ENCODE peak calls at places on chromosomes 4 and X, in ten cellular contexts. D, K, R, E, S, O, G, M, Z and W are unnamed samples. For H3K27me3, the result is how much of the 10 kb centered on the place peaks cover.

GRCh38 chrX:115053223-115053622 is 35.8 kb upstream of the IL13RA2 start:
- DNase-seq in M (no peak), E (no peak), R (no peak), K (no peak), G (no peak), D (no peak), Z (no peak), S (no peak), O (no peak), W (no peak)

GRCh38 chrX:3262906-3263305 is 83.5 kb downstream of the MXRA5 start:
- DNase-seq in Z (no peak), G (peak), O (peak), E (peak), R (no peak), D (peak), S (no peak), K (no peak), M (no peak), W (no peak)

GRCh38 chr4:3684546-3684945 is 81.6 kb upstream of the ADRA2C start:
- DNase-seq in M (no peak), D (no peak), S (no peak), E (no peak), O (no peak), K (no peak), G (no peak), Z (no peak), R (peak), W (no peak)

GRCh38 chr4:55530167-55530566 is 16.5 kb downstream of the CLOCK start:
- DNase-seq in E (no peak), K (no peak), R (no peak), Z (no peak), D (no peak), O (no peak), S (no peak), G (no peak), M (no peak), W (no peak)

GRCh38 chrX:37785569-37785968 is 5.7 kb downstream of the CYBB start:
- DNase-seq in Z (no peak), M (no peak), G (no peak), K (no peak), O (peak), R (no peak), S (no peak), D (no peak), E (peak), W (no peak)

GRCh38 chrX:129726307-129727111 is 12.3 kb upstream of the XPNPEP2 start:
- DNase-seq in Z (peak), E (peak), M (no peak), D (peak), G (peak), O (peak), K (peak), R (no peak), S (peak), W (peak)

GRCh38 chr4:2733001-2733843 is 22.9 kb downstream of the TNIP2 start:
- DNase-seq in D (no peak), Z (peak), G (no peak), M (no peak), E (no peak), K (no peak), O (no peak), S (no peak), R (no peak), W (no peak)

GRCh38 chrX:131837325-131837724 is 185.8 kb upstream of the STK26 start:
- DNase-seq in M (no peak), G (no peak), R (no peak), S (no peak), D (no peak), O (peak), E (peak), K (no peak), Z (no peak), W (no peak)

GRCh38 chrX:69029696-69030245 is 135.5 kb downstream of the PJA1 start:
- DNase-seq in D (no peak), S (no peak), O (no peak), K (no peak), R (no peak), M (no peak), G (no peak), Z (no peak), E (no peak), W (no peak)

GRCh38 chr4:20616313-20616712 is 83.9 kb upstream of the PACRGL start:
- DNase-seq in M (no peak), D (no peak), Z (no peak), S (no peak), R (no peak), G (no peak), K (no peak), E (no peak), O (no peak), W (no peak)

GRCh38 chr4:168503652-168504362 is 7.0 kb downstream of the PALLD start:
- DNase-seq in K (no peak), R (no peak), M (no peak), Z (no peak), D (no peak), O (peak), E (peak), G (no peak), S (no peak), W (no peak)

GRCh38 chrX:118383120-118383519 is 37.2 kb downstream of the WDR44 start:
- DNase-seq in Z (no peak), M (no peak), R (no peak), E (peak), D (no peak), O (no peak), K (no peak), G (no peak), S (no peak), W (no peak)

GRCh38 chr4:152957437-152958185 is 21.5 kb downstream of the FHDC1 start:
- DNase-seq in E (no peak), M (no peak), D (no peak), O (no peak), R (peak), Z (no peak), G (no peak), S (peak), K (no peak), W (no peak)

GRCh38 chr4:1751919-1752283 is 30.6 kb downstream of the TACC3 start:
- DNase-seq in E (no peak), K (no peak), O (no peak), S (no peak), R (no peak), G (no peak), Z (no peak), M (no peak), D (no peak), W (no peak)

GRCh38 chrX:44675364-44676024 is 132.8 kb upstream of the FUNDC1 start:
- DNase-seq in S (no peak), M (no peak), D (peak), K (no peak), E (peak), O (peak), G (peak), Z (no peak), R (no peak), W (no peak)

GRCh38 chrX:131763674-131764073 is 219.8 kb downstream of the OR13H1 start:
- DNase-seq in Z (no peak), D (peak), R (no peak), E (no peak), K (no peak), M (peak), G (no peak), S (peak), O (no peak), W (no peak)

GRCh38 chrX:145825896-145826295 is 8.3 kb downstream of the SLITRK2 start:
- DNase-seq in M (no peak), O (no peak), K (peak), Z (peak), G (peak), D (peak), R (no peak), E (peak), S (no peak), W (no peak)

GRCh38 chrX:38999967-39000745 is 198.9 kb downstream of the MID1IP1 start:
- DNase-seq in D (no peak), G (peak), O (no peak), K (no peak), S (no peak), E (no peak), M (no peak), Z (no peak), R (no peak), W (no peak)

GRCh38 chrX:40314070-40314469 is 216.3 kb upstream of the BCOR start:
- DNase-seq in R (no peak), S (no peak), K (peak), M (no peak), D (no peak), E (no peak), Z (peak), G (no peak), O (no peak), W (no peak)

GRCh38 chr4:91812319-91812718 is 491.4 kb upstream of the GRID2 start:
- DNase-seq in R (no peak), D (no peak), K (no peak), E (no peak), M (no peak), G (no peak), S (no peak), O (no peak), Z (no peak), W (no peak)

GRCh38 chr4:79150820-79151416 is 174.9 kb downstream of the NAA11 start:
- DNase-seq in Z (no peak), K (no peak), E (no peak), R (no peak), G (no peak), M (no peak), O (no peak), D (no peak), S (no peak), W (no peak)

GRCh38 chr4:174047363-174047762 is 236.1 kb downstream of the FBXO8 start:
- DNase-seq in K (no peak), D (no peak), M (no peak), Z (no peak), E (no peak), G (no peak), R (no peak), O (no peak), S (no peak), W (no peak)

GRCh38 chr4:163693776-163694175 is 199.3 kb downstream of the TMA16 start:
- DNase-seq in S (no peak), R (no peak), Z (no peak), K (no peak), M (no peak), G (peak), D (peak), O (peak), E (peak), W (no peak)

GRCh38 chr4:128916832-128917231 is 107.3 kb downstream of the JADE1 start:
- DNase-seq in Z (no peak), R (peak), E (no peak), M (no peak), G (no peak), D (no peak), O (no peak), K (no peak), S (peak), W (no peak)

DNA sequence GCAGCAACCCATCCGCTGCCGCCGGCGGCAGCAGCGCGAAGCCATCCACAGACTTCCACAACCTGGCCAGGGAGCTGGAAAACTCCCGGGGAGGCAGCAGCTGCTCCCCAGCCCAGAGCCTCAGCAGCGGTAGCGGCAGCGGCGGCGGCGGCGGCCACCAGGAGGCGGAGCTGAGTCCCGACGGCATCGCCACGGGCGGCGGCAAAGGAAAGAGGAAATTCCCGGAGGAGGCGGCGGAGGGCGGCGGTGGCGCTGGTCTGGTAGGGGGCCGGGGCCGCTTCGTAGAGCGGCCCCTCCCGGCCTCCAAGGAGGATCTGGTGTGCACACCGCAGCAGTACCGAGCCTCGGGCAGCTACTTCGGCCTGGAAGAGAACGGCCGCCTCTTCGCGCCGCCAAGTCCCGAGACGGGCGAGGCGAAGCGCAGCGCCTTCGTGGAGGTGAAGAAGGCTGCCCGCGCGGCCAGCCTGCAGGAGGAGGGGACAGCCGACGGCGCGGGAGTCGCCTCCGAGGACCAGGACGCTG is 4.9 kb downstream of the PRDM8 start:
- DNase-seq in G (peak), O (peak), D (peak), R (peak), K (peak), E (peak), Z (peak), S (peak), M (peak), W (no peak)
- H3K27me3 ChIP-seq in G (under half), O (under half), D (under half), R (under half), K (half or more), E (under half), Z (half or more), S (half or more), M (under half), W (half or more)

GRCh38 chr4:108173599-108174057 is 4.9 kb upstream of the LEF1 start:
- DNase-seq in D (no peak), Z (no peak), S (no peak), E (no peak), K (no peak), M (no peak), R (no peak), O (no peak), G (no peak), W (no peak)

GRCh38 chr4:108170729-108171540 is 2.2 kb upstream of the LEF1 start:
- DNase-seq in M (no peak), S (no peak), E (no peak), G (no peak), D (no peak), K (peak), R (no peak), O (no peak), Z (peak), W (no peak)

GRCh38 chr4:108172780-108173598 is 4.3 kb upstream of the LEF1 start:
- DNase-seq in K (peak), G (peak), E (no peak), D (no peak), Z (peak), S (peak), M (peak), R (no peak), O (peak), W (no peak)

GRCh38 chr4:108171541-108172230 is 3.0 kb upstream of the LEF1 start:
- DNase-seq in R (no peak), Z (peak), M (peak), O (no peak), G (no peak), E (no peak), K (peak), D (no peak), S (no peak), W (no peak)

DNA sequence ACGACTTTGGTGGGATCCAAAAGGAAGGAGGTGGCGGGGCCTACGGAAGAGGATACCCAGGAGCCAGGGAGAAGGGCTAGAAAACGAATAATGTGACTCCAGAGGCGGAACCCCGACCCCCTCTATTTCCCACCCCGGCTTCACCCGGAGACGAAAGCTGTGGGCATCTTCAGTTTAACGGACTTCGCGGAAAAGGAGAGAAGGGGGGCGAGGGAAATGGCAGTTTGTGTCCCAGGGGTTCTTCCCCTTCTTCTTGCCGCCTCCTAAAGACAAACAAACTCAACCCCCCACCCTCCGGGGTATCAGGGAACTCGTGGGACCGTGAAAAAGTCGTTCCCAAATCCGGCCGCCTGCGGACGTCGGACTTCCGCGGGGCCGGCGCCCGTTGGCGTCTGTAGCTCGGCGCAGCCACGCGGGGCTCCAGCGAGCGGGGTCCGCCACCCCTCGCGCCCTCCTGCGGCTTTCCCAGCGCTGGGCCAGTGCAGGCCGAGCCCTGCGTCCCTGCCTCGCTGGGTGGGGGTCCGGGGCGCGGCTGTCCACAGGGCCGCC is 3.6 kb upstream of the LEF1 start:
- DNase-seq in E (no peak), R (no peak), O (no peak), M (no peak), G (peak), S (peak), K (peak), D (no peak), Z (peak), W (no peak)
- H3K27me3 ChIP-seq in E (half or more), R (under half), O (under half), M (under half), G (under half), S (half or more), K (half or more), D (under half), Z (half or more), W (half or more)

GRCh38 chr4:57089549-57089948 is 20.6 kb downstream of the IGFBP7 start:
- DNase-seq in E (no peak), O (no peak), M (no peak), Z (no peak), D (no peak), K (no peak), G (no peak), R (no peak), S (no peak), W (no peak)
- H3K27me3 ChIP-seq in E (under half), O (under half), M (under half), Z (under half), D (under half), K (under half), G (under half), R (under half), S (under half), W (under half)

GRCh38 chr4:13535708-13536361 is 8.5 kb downstream of the NKX3-2 start:
- DNase-seq in E (no peak), O (no peak), Z (peak), S (no peak), R (no peak), M (no peak), D (no peak), G (no peak), K (peak), W (no peak)
- H3K27me3 ChIP-seq in E (half or more), O (half or more), Z (half or more), S (half or more), R (under half), M (half or more), D (half or more), G (half or more), K (half or more), W (under half)

GRCh38 chrX:47351706-47352105 is 18.7 kb upstream of the ZNF157 start:
- DNase-seq in R (no peak), D (peak), O (peak), S (no peak), Z (no peak), M (no peak), K (no peak), G (peak), E (no peak), W (no peak)
- H3K27me3 ChIP-seq in R (under half), D (under half), O (under half), S (under half), Z (under half), M (under half), K (under half), G (under half), E (under half), W (under half)

GRCh38 chrX:70260104-70260503 is at the start of gene P2RY4:
- DNase-seq in R (no peak), O (no peak), E (no peak), D (no peak), Z (no peak), G (no peak), K (no peak), M (no peak), S (no peak), W (no peak)
- H3K27me3 ChIP-seq in R (under half), O (under half), E (under half), D (under half), Z (under half), G (under half), K (under half), M (under half), S (under half), W (under half)

GRCh38 chr4:53498712-53499111 is 92.6 kb downstream of the LNX1 start:
- DNase-seq in R (no peak), K (no peak), S (no peak), E (no peak), D (no peak), O (no peak), Z (no peak), G (no peak), M (no peak), W (no peak)

GRCh38 chr4:53497446-53498069 is 93.7 kb downstream of the LNX1 start:
- DNase-seq in R (peak), Z (peak), O (no peak), S (no peak), K (peak), E (no peak), M (no peak), D (no peak), G (peak), W (no peak)

GRCh38 chr4:53490161-53490915 is 100.9 kb downstream of the LNX1 start:
- DNase-seq in G (peak), R (no peak), M (no peak), O (no peak), D (no peak), Z (no peak), S (no peak), K (no peak), E (no peak), W (no peak)

GRCh38 chr4:53490965-53491622 is 100.2 kb downstream of the LNX1 start:
- DNase-seq in S (peak), D (peak), K (peak), O (peak), Z (peak), E (peak), M (no peak), G (peak), R (no peak), W (peak)

GRCh38 chr4:53494851-53495250 is 96.4 kb downstream of the LNX1 start:
- DNase-seq in S (no peak), D (no peak), M (no peak), R (no peak), O (no peak), K (no peak), G (no peak), Z (no peak), E (no peak), W (no peak)
- H3K27me3 ChIP-seq in S (under half), D (under half), M (under half), R (under half), O (under half), K (under half), G (under half), Z (under half), E (under half), W (under half)

DNA sequence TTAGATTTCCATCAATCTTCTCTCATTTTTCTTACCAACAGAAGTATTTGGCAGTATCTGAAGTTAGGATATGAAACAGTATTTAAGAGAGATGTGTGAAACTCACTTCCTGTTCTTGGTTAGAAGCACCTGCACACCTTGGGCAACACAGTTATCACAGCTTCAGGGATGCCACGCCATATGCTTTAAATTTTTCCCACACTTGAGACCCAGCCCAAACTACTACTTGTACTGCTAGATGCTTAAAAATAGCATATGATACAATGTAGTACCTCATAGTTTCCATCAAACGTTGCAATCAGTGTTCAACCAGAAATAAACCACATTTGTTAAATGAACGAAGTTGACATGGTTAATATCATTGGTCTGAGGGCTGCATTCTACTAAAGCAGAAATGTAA is 725.1 kb upstream of the FRG1 start:
- DNase-seq in S (no peak), O (no peak), R (no peak), M (no peak), G (no peak), D (no peak), Z (no peak), E (no peak), K (no peak), W (no peak)
- H3K27me3 ChIP-seq in S (under half), O (under half), R (under half), M (under half), G (under half), D (under half), Z (under half), E (under half), K (under half), W (under half)

DNA sequence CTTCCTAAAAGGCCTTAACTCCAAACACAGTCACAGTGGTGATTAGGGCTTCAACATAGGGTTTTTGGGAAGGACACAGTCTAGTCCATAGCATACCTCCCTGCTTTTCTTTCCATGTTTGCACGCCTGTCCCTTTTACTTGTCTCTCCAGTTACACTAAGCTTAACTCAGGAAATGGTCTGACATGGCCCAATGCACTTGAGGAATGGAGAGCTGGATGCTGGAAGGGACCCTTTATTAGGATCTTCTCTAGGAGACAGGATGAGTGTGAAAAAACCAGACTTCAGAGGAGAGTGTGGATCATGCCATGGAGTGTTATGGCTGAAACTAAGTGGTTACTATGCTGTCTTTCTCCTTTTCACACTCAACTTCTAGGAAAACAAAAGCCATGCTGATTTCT is 35.9 kb upstream of the MGST2 start:
- DNase-seq in Z (no peak), E (no peak), S (no peak), K (no peak), M (no peak), D (no peak), O (no peak), R (no peak), G (no peak), W (no peak)
- H3K27me3 ChIP-seq in Z (under half), E (under half), S (under half), K (under half), M (under half), D (under half), O (under half), R (under half), G (under half), W (half or more)